ENCODE peak calls at places on chromosomes 6 and 20, in four cellular contexts. D is HepG2, W is WTC11, H is K562. U is an unnamed sample.

GRCh38 chr6:95203153-95203754 is 374.1 kb upstream of the MANEA start:
- DNase-seq in D (peak), W (peak), H (peak), U (no peak)

GRCh38 chr6:85404497-85405174 is 45.2 kb upstream of the NT5E start:
- DNase-seq in D (peak), W (no peak), H (no peak), U (no peak)

GRCh38 chr6:129748212-129748900 is 38.4 kb upstream of the ARHGAP18 start:
- DNase-seq in D (peak), W (no peak), H (peak), U (peak)

GRCh38 chr6:12608874-12609273 is 107.7 kb upstream of the PHACTR1 start:
- DNase-seq in D (no peak), W (no peak), H (no peak), U (no peak)

GRCh38 chr6:135938588-135939215 is 87.2 kb downstream of the PDE7B start:
- DNase-seq in D (peak), W (no peak), H (peak), U (no peak)

GRCh38 chr20:35173576-35174192 is 1.8 kb downstream of the PROCR start:
- DNase-seq in D (no peak), W (no peak), H (no peak), U (no peak)

GRCh38 chr6:136607204-136607931 is 57.1 kb upstream of the MAP7 start:
- DNase-seq in D (peak), W (no peak), H (no peak), U (no peak)

GRCh38 chr6:132520953-132521352 is 8.0 kb upstream of the STX7 start:
- DNase-seq in D (no peak), W (no peak), H (no peak), U (no peak)

GRCh38 chr6:113083947-113084346 is 736.8 kb downstream of the RFPL4B start:
- DNase-seq in D (no peak), W (no peak), H (no peak), U (no peak)

GRCh38 chr6:164911873-164912580 is 397.4 kb downstream of the C6orf118 start:
- DNase-seq in D (no peak), W (no peak), H (no peak), U (no peak)

GRCh38 chr6:12393100-12393499 is 102.9 kb downstream of the EDN1 start:
- DNase-seq in D (no peak), W (no peak), H (no peak), U (no peak)

GRCh38 chr6:122042851-122043250 is 356.6 kb upstream of the HSF2 start:
- DNase-seq in D (no peak), W (no peak), H (no peak), U (no peak)

GRCh38 chr6:7819641-7820040 is 90.9 kb downstream of the TXNDC5 start:
- DNase-seq in D (no peak), W (no peak), H (no peak), U (no peak)

GRCh38 chr6:69164564-69165252 is 529.6 kb downstream of the ADGRB3 start:
- DNase-seq in D (no peak), W (no peak), H (no peak), U (no peak)

GRCh38 chr6:121668259-121668658 is 232.8 kb downstream of the GJA1 start:
- DNase-seq in D (no peak), W (no peak), H (no peak), U (no peak)

DNA sequence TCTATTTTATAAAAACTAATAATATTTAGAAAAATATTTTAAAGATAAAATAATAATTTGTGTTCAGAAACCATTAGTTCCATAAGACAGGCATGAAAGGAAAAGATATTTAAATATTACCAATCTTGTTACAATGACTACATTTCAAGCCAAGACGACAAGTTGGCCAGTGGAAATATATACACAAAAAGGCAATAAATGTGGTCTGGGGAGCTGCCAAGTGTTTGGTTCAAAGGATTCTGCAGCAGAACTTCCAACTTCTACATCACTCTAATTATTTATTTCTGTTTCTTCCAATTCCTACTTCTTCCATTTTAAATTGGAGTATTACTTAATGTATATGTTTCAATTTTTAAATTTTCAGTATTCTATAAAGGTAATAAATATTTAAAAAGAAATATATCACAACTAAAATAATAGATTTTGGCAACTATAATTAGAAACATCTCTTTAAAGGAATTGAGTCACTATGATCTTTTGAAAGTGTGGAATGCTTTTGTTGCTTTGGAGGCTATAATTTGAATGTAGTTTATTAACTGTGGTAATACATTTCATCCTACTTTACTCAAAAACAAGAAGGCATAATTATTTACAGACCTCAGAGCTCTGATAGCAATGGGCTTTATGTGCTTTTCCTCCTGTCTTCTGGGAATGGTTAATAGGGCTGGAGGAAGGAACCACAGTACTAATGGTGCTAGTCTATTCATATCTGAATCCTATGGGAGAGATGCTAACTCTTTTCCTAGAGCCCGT is 129.7 kb upstream of the FAM184A start:
- DNase-seq in D (no peak), W (no peak), H (no peak), U (no peak)
- TF ChIP-seq NR2C2 in D (no peak), W (no peak), H (no peak), U (no peak)

GRCh38 chr6:43708857-43709653 is 21.5 kb upstream of the MRPS18A start:
- DNase-seq in D (no peak), W (no peak), H (peak), U (no peak)
- TF ChIP-seq NR2C2 in D (no peak), W (no peak), H (peak), U (no peak)

DNA sequence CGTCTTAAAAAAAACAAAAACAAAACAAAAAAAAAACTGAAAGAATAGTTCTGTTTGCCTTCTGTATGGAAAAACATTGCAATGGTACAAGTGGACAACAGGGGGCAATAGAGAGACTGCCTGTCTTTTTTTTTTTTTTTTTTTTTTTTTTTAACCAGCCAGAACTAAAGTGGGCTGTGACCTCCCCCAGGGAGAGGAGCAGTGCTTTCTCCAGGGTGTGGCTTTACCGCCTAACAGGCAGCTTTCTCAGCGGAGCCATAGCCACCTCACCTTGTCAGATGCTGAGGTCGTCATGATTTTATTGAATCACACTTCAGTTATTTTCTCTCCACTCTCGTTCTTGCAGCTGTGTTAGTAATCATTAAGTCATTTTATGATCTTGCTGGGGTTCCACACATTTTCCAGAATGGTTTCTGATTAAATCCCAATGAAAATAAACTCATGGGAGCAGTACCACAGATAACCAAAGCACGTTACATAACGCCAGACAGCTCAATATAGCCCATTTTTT is 78.4 kb downstream of the GMPR start:
- DNase-seq in D (peak), W (peak), H (peak), U (no peak)
- TF ChIP-seq NR2C2 in D (no peak), W (no peak), H (no peak), U (no peak)

GRCh38 chr6:30396833-30397479 is 52.0 kb downstream of the RPP21 start:
- DNase-seq in D (peak), W (peak), H (peak), U (peak)
- TF ChIP-seq NR2C2 in D (no peak), W (no peak), H (no peak), U (no peak)

U was measured in GM12878.